ENCODE peak calls at places on chromosomes 2 and 18, in eight cellular contexts. S, Y, N, V, J, A, Z and K are unnamed samples.

GRCh38 chr2:216632952-216633615 is at the start of gene IGFBP2:
- DNase-seq in S (no peak), Y (no peak), N (peak; percentile 41), V (no peak), J (peak; percentile 66), A (peak; percentile 52), Z (no peak), K (no peak)

GRCh38 chr2:155060906-155061305 is 362.4 kb downstream of the KCNJ3 start:
- DNase-seq in S (no peak), Y (no peak), N (no peak), V (no peak), J (no peak), A (no peak), Z (no peak), K (no peak)

GRCh38 chr2:68185541-68186164 is 28.0 kb downstream of the PNO1 start:
- DNase-seq in S (no peak), Y (no peak), N (peak; percentile 52), V (no peak), J (peak; percentile 35), A (peak; percentile 46), Z (peak; percentile 47), K (no peak)

GRCh38 chr2:225113356-225114015 is 71.2 kb upstream of the DOCK10 start:
- DNase-seq in S (no peak), Y (no peak), N (no peak), V (no peak), J (no peak), A (no peak), Z (no peak), K (no peak)

GRCh38 chr2:235508371-235509160 is 14.7 kb downstream of the AGAP1 start:
- DNase-seq in S (no peak), Y (no peak), N (no peak), V (no peak), J (no peak), A (peak; percentile 72), Z (no peak), K (no peak)

GRCh38 chr2:143029141-143029540 is 100.1 kb upstream of the ARHGAP15 start:
- DNase-seq in S (no peak), Y (no peak), N (no peak), V (no peak), J (no peak), A (no peak), Z (no peak), K (no peak)

GRCh38 chr18:9916067-9916684 is 2.4 kb downstream of the VAPA start:
- DNase-seq in S (no peak), Y (no peak), N (no peak), V (no peak), J (no peak), A (no peak), Z (no peak), K (no peak)

GRCh38 chr2:113102133-113102532 is 25.3 kb upstream of the IL1RN start:
- DNase-seq in S (no peak), Y (no peak), N (no peak), V (no peak), J (no peak), A (no peak), Z (no peak), K (no peak)

GRCh38 chr2:118386636-118387302 is 298.5 kb downstream of the INSIG2 start:
- DNase-seq in S (no peak), Y (no peak), N (peak; percentile 35), V (no peak), J (no peak), A (no peak), Z (no peak), K (no peak)

GRCh38 chr2:241870611-241871537 is 1.3 kb downstream of the RTP5 start:
- DNase-seq in S (no peak), Y (no peak), N (no peak), V (peak; percentile 87), J (no peak), A (no peak), Z (no peak), K (no peak)

GRCh38 chr2:136801628-136802027 is 36.3 kb downstream of the THSD7B start:
- DNase-seq in S (no peak), Y (no peak), N (no peak), V (no peak), J (no peak), A (no peak), Z (no peak), K (no peak)

GRCh38 chr2:7060602-7061435 is 143.6 kb downstream of the RNF144A start:
- DNase-seq in S (no peak), Y (no peak), N (no peak), V (no peak), J (no peak), A (no peak), Z (no peak), K (no peak)

GRCh38 chr18:45282101-45282812 is 333.0 kb upstream of the SLC14A2 start:
- DNase-seq in S (no peak), Y (no peak), N (no peak), V (no peak), J (no peak), A (no peak), Z (no peak), K (no peak)

GRCh38 chr18:62436636-62437519 is 85.9 kb upstream of the ZCCHC2 start:
- DNase-seq in S (peak; percentile 80), Y (no peak), N (no peak), V (peak; percentile 81), J (peak; percentile 86), A (peak; percentile 71), Z (no peak), K (peak; percentile 59)

GRCh38 chr18:76999077-76999476 is 133.5 kb downstream of the MBP start:
- DNase-seq in S (no peak), Y (no peak), N (no peak), V (no peak), J (no peak), A (no peak), Z (no peak), K (no peak)

GRCh38 chr2:199716807-199717586 is 134.0 kb downstream of the FTCDNL1 start:
- DNase-seq in S (no peak), Y (no peak), N (peak; percentile 51), V (no peak), J (no peak), A (no peak), Z (no peak), K (no peak)

GRCh38 chr2:150279673-150280072 is 207.8 kb downstream of the RND3 start:
- DNase-seq in S (no peak), Y (no peak), N (no peak), V (no peak), J (no peak), A (no peak), Z (no peak), K (no peak)
- H3K27ac ChIP-seq in S (peak overlapping the region; percentile 52), Y (peak overlapping the region; percentile 3), N (no peak overlapping the region), V (no peak overlapping the region), J (no peak overlapping the region), A (peak overlapping the region; percentile 22), Z (no peak overlapping the region), K (peak overlapping the region; percentile 33)

GRCh38 chr2:33478968-33479691 is 2.7 kb downstream of the RASGRP3 start:
- DNase-seq in S (no peak), Y (no peak), N (no peak), V (no peak), J (no peak), A (peak; percentile 43), Z (no peak), K (no peak)

GRCh38 chr2:33476793-33477190 is 343 bp downstream of the RASGRP3 start:
- DNase-seq in S (no peak), Y (no peak), N (no peak), V (no peak), J (no peak), A (no peak), Z (no peak), K (no peak)

GRCh38 chr2:33475381-33476099 is 909 bp upstream of the RASGRP3 start:
- DNase-seq in S (peak; percentile 49), Y (peak; percentile 37), N (peak; percentile 78), V (peak; percentile 90), J (peak; percentile 87), A (peak; percentile 87), Z (peak; percentile 41), K (peak; percentile 69)

GRCh38 chr2:33477473-33478468 is 1.3 kb downstream of the RASGRP3 start:
- DNase-seq in S (no peak), Y (no peak), N (no peak), V (no peak), J (peak; percentile 52), A (peak; percentile 44), Z (no peak), K (no peak)

DNA sequence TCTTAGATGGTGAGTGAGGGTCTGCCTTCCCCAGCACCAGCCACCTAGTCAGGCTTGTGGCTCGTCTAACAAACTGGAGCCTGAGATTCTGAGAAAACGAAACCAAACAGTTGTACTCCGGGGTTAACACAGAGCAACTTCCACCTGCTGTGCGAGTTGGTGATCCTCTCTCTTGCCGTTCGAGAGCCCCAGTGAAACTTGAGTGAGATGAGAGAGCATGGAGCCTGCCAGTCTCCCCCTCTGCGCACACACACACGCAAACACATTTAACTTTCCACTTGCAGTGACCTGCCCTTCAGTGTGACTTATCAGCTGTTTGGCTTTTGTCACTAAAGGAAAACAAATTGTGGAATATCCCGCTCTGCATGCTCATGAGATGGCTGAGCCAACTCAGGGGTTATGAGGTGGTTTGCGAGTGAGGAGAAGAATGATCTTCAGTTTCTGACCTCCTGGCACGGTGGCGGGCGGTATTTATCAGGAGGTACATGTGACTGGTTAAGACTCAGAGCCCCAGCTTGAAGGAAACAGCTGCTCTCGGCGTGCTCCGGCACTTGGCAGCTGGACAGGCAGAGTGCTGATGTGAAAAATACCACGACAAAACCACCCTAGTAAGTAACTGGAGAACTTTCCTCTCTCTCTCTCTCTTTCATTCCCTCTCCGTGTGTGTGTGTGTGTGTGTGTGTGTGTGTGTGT is at the start of gene RASGRP3:
- DNase-seq in S (peak; percentile 67), Y (peak; percentile 60), N (peak; percentile 69), V (peak; percentile 93), J (peak; percentile 89), A (peak; percentile 81), Z (peak; percentile 7), K (peak; percentile 69)
- TF ChIP-seq POLR2A in S (no peak), Y (no peak), N (no peak), V (peak; percentile 61), J (no peak), A (peak; percentile 62), Z (no peak), K (no peak)

GRCh38 chr2:54481686-54482085 is 25.6 kb downstream of the SPTBN1 start:
- DNase-seq in S (no peak), Y (no peak), N (no peak), V (no peak), J (no peak), A (no peak), Z (no peak), K (no peak)
- H3K27ac ChIP-seq in S (peak overlapping the region; percentile 76), Y (no peak overlapping the region), N (no peak overlapping the region), V (no peak overlapping the region), J (no peak overlapping the region), A (peak overlapping the region; percentile 53), Z (no peak overlapping the region), K (no peak overlapping the region)

DNA sequence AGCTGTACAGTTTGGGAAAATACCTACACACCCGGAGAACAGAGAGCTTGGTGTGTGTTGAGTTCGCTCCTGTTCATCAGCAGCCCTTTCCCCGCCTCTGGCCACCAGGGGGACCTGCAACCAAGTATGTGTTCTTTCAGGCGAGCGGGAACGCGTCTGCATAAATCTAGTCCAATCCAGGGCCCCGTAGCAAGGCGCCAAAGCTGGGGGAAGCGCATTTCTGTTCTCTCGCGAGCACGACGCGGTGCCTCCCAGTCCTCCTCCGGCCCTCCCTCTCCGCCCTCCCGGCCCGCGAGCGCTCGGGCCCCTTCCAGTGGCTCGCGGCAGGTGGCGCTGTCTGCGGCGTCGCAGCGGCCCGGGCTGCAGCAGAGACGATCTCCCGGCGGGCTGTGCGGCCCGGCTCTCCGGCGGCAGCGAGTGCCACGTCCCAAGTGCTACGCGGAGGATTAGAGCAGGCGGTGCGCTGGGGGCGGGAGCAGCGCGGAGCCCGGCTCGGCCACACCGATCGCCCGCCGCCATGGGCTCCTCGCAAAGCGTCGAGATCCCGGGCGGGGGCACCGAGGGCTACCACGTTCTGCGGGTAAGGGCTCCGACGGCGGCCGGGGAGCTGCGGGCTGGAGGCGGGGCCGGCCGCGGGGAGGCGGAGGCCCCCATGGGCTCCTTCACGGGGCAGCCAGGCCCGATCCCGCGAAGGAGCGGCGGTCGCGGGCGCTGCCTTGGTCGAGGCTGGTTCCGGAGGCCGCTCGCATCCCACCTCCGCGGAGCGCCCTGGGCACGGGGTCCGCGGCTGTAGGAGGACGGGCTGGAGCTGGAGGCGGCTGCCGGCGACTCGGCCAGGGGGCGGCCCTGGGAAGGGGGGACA is at the start of gene GORASP2:
- DNase-seq in S (peak; percentile 97), Y (peak; percentile 98), N (peak; percentile 98), V (peak; percentile 100), J (peak; percentile 100), A (peak; percentile 98), Z (peak; percentile 98), K (peak; percentile 96)
- TF ChIP-seq POLR2A in S (peak; percentile 71), Y (peak; percentile 84), N (peak; percentile 77), V (peak; percentile 71), J (peak; percentile 98), A (peak; percentile 90), Z (peak; percentile 91), K (no peak)